ENCODE peak calls at places on chromosomes 4 and X, in four cellular contexts. K is upper lobe of right lung, Z is hepatocyte, S is tibial nerve. C is an unnamed sample.
A peak's percentile ranks its signal among the peaks of the same experiment; 100 is the strongest.

GRCh38 chr4:181569553-181569952 is 673.6 kb upstream of the TENM3 start:
- DNase-seq in K (no peak), Z (peak; percentile 45), S (no peak), C (no peak)

GRCh38 chr4:6263541-6264540 is 5.8 kb upstream of the WFS1 start:
- DNase-seq in K (no peak), S (no peak), Z (peak; percentile 72), C (no peak)

GRCh38 chrX:37997096-37997495 is 9.3 kb upstream of the SYTL5 start:
- DNase-seq in Z (no peak), K (no peak), S (no peak), C (no peak)

GRCh38 chr4:48250343-48250742 is 19.3 kb downstream of the TEC start:
- DNase-seq in K (no peak), Z (no peak), S (no peak), C (no peak)

GRCh38 chr4:70651864-70652506 is 14.3 kb downstream of the JCHAIN start:
- DNase-seq in S (no peak), K (no peak), Z (peak; percentile 38), C (no peak)

GRCh38 chr4:52234539-52235174 is 183.6 kb downstream of the SPATA18 start:
- DNase-seq in Z (peak; percentile 64), K (no peak), S (peak; percentile 15), C (no peak)

GRCh38 chrX:12610079-12610478 is 181.1 kb upstream of the PRPS2 start:
- DNase-seq in K (no peak), Z (no peak), S (no peak), C (peak; percentile 0)

GRCh38 chr4:1154126-1154522 is 18.3 kb downstream of the SPON2 start:
- DNase-seq in S (no peak), Z (no peak), K (no peak), C (no peak)

GRCh38 chrX:99603076-99603814 is 806.8 kb downstream of the PCDH19 start:
- DNase-seq in K (no peak), S (no peak), Z (no peak), C (no peak)

GRCh38 chr4:73053974-73054480 is 15.5 kb downstream of the COX18 start:
- DNase-seq in K (no peak), Z (no peak), S (no peak), C (no peak)

GRCh38 chr4:77286906-77287305 is 129.9 kb downstream of the CCNG2 start:
- DNase-seq in K (no peak), Z (no peak), S (no peak), C (no peak)

GRCh38 chr4:128517096-128517738 is 229.6 kb upstream of the PGRMC2 start:
- DNase-seq in S (no peak), Z (peak; percentile 22), K (no peak), C (no peak)
- H3K4me3 ChIP-seq in S (no peak overlapping the region), Z (no peak overlapping the region), K (no peak overlapping the region), C (no peak overlapping the region)

DNA sequence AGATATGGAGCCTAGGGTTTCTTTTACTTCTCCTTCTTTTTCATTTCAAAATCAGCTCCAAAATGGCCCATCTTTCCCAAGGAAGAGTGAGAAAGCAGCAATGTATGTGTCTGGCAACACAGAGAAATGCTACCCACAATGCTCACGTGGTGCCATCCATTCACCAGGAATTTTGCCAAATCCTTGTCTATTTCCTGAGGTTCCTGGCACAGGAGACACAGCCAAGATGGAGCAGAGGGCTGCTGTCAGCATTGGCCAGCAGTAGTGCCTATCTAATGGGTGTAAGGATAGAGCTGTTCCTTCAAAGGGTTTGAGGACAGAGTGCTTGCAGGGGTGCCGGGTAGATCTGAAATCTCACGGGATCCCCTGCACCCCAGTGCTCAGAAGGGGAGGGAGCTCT is 231.4 kb downstream of the MAML3 start:
- DNase-seq in S (no peak), K (no peak), Z (no peak), C (no peak)
- H3K4me1 ChIP-seq in S (peaks cover 11% of the 10 kb centered on the region), K (peaks cover 48% of the 10 kb centered on the region), Z (peaks cover 12% of the 10 kb centered on the region), C (peaks cover 24% of the 10 kb centered on the region)

GRCh38 chrX:110795645-110796510 is at the start of gene CHRDL1:
- DNase-seq in K (peak; percentile 69), S (peak; percentile 49), Z (peak; percentile 31), C (no peak)
- H3K27ac ChIP-seq in K (no peak within 1 kb of the TSS), S (peak within 1 kb of the TSS; percentile 50), Z (no peak within 1 kb of the TSS), C (no peak within 1 kb of the TSS)

DNA sequence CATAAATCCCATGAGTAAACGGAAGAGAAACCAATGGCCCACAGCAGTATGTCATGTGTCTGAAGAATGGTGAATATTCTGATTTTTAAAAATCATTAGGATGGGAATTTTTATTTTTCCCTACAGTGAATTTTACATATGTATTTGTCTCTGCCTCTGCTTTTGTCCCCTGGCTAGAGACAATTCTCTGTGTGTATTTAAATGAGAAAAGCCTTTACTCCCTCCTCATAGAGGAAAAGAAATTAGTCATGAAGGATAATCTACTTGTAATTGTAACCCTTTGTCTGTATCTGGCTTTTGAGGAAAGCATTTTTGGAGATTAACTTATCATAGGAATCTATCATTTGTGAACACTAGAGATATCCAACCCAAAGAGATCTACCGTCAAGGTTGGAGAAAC is 152.0 kb downstream of the THOC2 start:
- DNase-seq in Z (no peak), S (no peak), K (no peak), C (no peak)
- H3K4me3 ChIP-seq in Z (no peak overlapping the region), S (no peak overlapping the region), K (no peak overlapping the region), C (no peak overlapping the region)

GRCh38 chr4:15459706-15460105 is 10.0 kb upstream of the CC2D2A start:
- DNase-seq in S (no peak), Z (no peak), K (no peak), C (no peak)
- H3K4me1 ChIP-seq in S (peaks cover 10% of the 10 kb centered on the region), Z (peaks cover 3% of the 10 kb centered on the region), K (peaks cover 4% of the 10 kb centered on the region), C (peaks cover 9% of the 10 kb centered on the region)

GRCh38 chr4:74330295-74330750 is 22.1 kb downstream of the EPGN start:
- DNase-seq in Z (no peak), S (no peak), K (no peak), C (no peak)

GRCh38 chr4:74327751-74328150 is 19.5 kb downstream of the EPGN start:
- DNase-seq in Z (no peak), K (no peak), S (no peak), C (no peak)

GRCh38 chr4:74325886-74326285 is 17.6 kb downstream of the EPGN start:
- DNase-seq in S (no peak), Z (no peak), K (no peak), C (no peak)

GRCh38 chr4:74331252-74331651 is 23.0 kb downstream of the EPGN start:
- DNase-seq in K (no peak), S (no peak), Z (no peak), C (no peak)

GRCh38 chr4:74328501-74328900 is 20.2 kb downstream of the EPGN start:
- DNase-seq in Z (no peak), S (no peak), K (no peak), C (no peak)
- H3K27ac ChIP-seq in Z (no peak overlapping the region), S (no peak overlapping the region), K (no peak overlapping the region), C (no peak overlapping the region)

DNA sequence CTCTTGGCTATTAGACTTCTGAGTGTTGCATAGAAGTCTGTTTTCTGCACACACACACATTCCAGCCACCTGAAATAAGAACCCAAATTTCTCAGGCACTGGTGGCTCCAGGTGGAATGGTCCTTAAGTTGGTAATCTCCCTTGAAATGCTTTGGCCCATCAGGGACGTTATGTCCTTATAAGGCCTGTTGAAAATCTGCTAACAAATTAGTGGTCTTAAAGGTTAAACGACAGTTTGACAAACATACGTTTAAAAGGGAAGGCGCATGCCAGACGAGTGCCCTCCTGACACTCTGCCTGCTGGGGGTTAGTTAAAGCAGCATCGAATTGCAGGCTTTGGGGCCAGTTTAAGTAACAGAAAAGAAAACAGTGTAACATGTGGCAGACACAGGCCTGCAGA is 125.0 kb downstream of the TBX22 start:
- DNase-seq in S (no peak), K (no peak), Z (no peak), C (no peak)
- H3K4me3 ChIP-seq in S (no peak overlapping the region), K (no peak overlapping the region), Z (no peak overlapping the region), C (no peak overlapping the region)

GRCh38 chrX:20067709-20068315 is 48.9 kb downstream of the MAP7D2 start:
- DNase-seq in S (peak; percentile 76), Z (peak; percentile 64), K (peak; percentile 76), C (peak; percentile 19)
- H3K4me1 ChIP-seq in S (no peaks in the 10 kb centered on the region), Z (no peaks in the 10 kb centered on the region), K (peaks cover 3% of the 10 kb centered on the region), C (peaks cover 4% of the 10 kb centered on the region)

GRCh38 chr4:89222171-89222570 is 85.4 kb downstream of the GPRIN3 start:
- DNase-seq in S (no peak), K (no peak), Z (peak; percentile 30), C (no peak)
- H3K27ac ChIP-seq in S (no peak overlapping the region), K (no peak overlapping the region), Z (peak overlapping the region; percentile 63), C (no peak overlapping the region)

C was measured in SJSA1.